ENCODE peak calls at places on chromosomes 12 and 14, in seven cellular contexts. V is endothelial cell, F is body of pancreas, R is AG09319, Y is fibroblast of the aortic adventitia, S is fibroblast of lung, D is omental fat pad. H is an unnamed sample.

GRCh38 chr12:128976120-128976519 is 122.8 kb downstream of the GLT1D1 start:
- DNase-seq in D (no peak), Y (no peak), S (no peak), F (peak), V (no peak), R (no peak), H (no peak)

GRCh38 chr12:18576104-18576622 is 161.6 kb downstream of the PLCZ1 start:
- DNase-seq in R (no peak), D (no peak), F (no peak), V (no peak), S (peak), Y (peak), H (no peak)

GRCh38 chr14:73741876-73742519 is 27.8 kb upstream of the PNMA1 start:
- DNase-seq in D (no peak), R (no peak), F (no peak), S (no peak), Y (no peak), V (no peak), H (no peak)

GRCh38 chr14:98931911-98932310 is 340.1 kb downstream of the BCL11B start:
- DNase-seq in R (no peak), D (no peak), Y (no peak), F (no peak), V (no peak), S (no peak), H (no peak)

GRCh38 chr14:23113346-23114119 is 5.5 kb downstream of the CEBPE start:
- DNase-seq in R (no peak), V (no peak), F (no peak), D (no peak), S (peak), Y (peak), H (no peak)

GRCh38 chr14:76307786-76308780 is 67.9 kb upstream of the ESRRB start:
- DNase-seq in V (no peak), S (no peak), R (no peak), F (no peak), Y (no peak), D (no peak), H (no peak)

GRCh38 chr14:36580856-36581831 is 1.3 kb downstream of the NKX2-8 start:
- DNase-seq in V (peak), S (peak), F (no peak), Y (peak), D (no peak), R (no peak), H (peak)

GRCh38 chr12:143964-144649 is 69.8 kb downstream of the SLC6A12 start:
- DNase-seq in D (no peak), Y (no peak), V (no peak), F (no peak), R (no peak), S (no peak), H (peak)

DNA sequence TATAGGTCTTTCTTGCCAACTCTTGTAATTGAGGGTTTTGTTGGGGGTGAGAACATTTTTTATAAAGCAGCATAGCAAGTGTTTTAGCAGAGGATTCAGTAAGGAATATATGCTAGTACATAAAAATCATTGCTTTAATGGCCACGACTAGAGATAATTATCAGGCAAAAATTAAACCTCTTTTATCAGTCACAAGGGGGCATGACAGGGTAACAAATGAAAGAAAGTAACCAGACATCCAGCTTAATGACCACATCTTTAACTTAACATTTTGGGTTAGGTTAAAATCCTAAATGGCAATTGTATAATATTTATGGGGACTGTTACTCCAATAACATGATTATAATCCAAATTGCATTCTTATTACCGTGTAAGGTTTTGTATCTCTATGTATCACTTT is 119.6 kb downstream of the LRRIQ1 start:
- DNase-seq in F (no peak), Y (peak), V (no peak), S (peak), D (no peak), R (no peak), H (peak)
- TF ChIP-seq CTCF in F (no peak), Y (peak), V (peak), S (no peak), D (no peak), R (peak), H (peak)

GRCh38 chr12:32312049-32312670 is 87.2 kb upstream of the FGD4 start:
- DNase-seq in R (peak), S (peak), D (no peak), V (peak), Y (peak), F (no peak), H (peak)
- TF ChIP-seq CTCF in R (peak), S (peak), D (peak), V (peak), Y (peak), F (peak), H (peak)

GRCh38 chr12:62800707-62801400 is 134.1 kb downstream of the PPM1H start:
- DNase-seq in S (peak), F (no peak), D (no peak), R (no peak), Y (no peak), V (no peak), H (no peak)

GRCh38 chr12:62802321-62802720 is 132.6 kb downstream of the PPM1H start:
- DNase-seq in V (no peak), D (no peak), R (no peak), Y (no peak), S (no peak), F (no peak), H (no peak)

GRCh38 chr12:62803756-62804155 is 131.2 kb downstream of the PPM1H start:
- DNase-seq in V (no peak), Y (no peak), R (no peak), F (no peak), D (no peak), S (no peak), H (no peak)

GRCh38 chr12:62801796-62802195 is 133.2 kb downstream of the PPM1H start:
- DNase-seq in F (no peak), S (no peak), R (no peak), V (no peak), D (no peak), Y (no peak), H (no peak)

DNA sequence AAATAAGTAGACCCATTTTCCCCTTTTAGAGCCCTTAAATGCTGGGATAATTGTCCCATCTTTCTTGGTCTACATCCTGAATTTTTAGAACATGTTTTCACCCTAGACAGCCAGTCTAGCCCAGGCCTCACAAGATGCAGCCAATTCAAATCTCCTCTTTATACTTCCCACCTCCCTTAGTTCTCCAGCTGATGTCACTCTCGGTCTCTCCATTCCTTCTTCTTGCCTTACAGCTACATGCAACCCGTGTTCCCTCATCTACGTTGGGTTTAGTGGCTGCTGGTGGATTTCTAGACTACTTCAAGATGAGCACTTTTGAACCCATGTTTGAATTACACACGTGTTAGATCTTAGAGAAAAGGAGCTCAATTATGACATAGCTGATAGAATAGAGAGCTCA is 132.0 kb downstream of the PPM1H start:
- DNase-seq in F (no peak), D (no peak), S (peak), V (no peak), Y (peak), R (no peak), H (no peak)
- TF ChIP-seq CTCF in F (no peak), D (no peak), S (no peak), V (no peak), Y (peak), R (peak), H (no peak)

GRCh38 chr14:103695331-103696026 is 19.8 kb downstream of the XRCC3 start:
- DNase-seq in F (no peak), D (no peak), S (no peak), R (no peak), Y (no peak), V (no peak), H (no peak)

GRCh38 chr14:103696027-103696402 is 19.2 kb downstream of the XRCC3 start:
- DNase-seq in V (no peak), D (no peak), F (no peak), R (no peak), Y (no peak), S (no peak), H (no peak)

GRCh38 chr14:103697196-103697595 is 18.1 kb downstream of the XRCC3 start:
- DNase-seq in D (no peak), S (no peak), F (no peak), Y (no peak), V (no peak), R (no peak), H (no peak)

GRCh38 chr14:103697601-103698379 is 17.5 kb downstream of the XRCC3 start:
- DNase-seq in R (no peak), V (no peak), Y (no peak), F (no peak), S (no peak), D (no peak), H (no peak)

DNA sequence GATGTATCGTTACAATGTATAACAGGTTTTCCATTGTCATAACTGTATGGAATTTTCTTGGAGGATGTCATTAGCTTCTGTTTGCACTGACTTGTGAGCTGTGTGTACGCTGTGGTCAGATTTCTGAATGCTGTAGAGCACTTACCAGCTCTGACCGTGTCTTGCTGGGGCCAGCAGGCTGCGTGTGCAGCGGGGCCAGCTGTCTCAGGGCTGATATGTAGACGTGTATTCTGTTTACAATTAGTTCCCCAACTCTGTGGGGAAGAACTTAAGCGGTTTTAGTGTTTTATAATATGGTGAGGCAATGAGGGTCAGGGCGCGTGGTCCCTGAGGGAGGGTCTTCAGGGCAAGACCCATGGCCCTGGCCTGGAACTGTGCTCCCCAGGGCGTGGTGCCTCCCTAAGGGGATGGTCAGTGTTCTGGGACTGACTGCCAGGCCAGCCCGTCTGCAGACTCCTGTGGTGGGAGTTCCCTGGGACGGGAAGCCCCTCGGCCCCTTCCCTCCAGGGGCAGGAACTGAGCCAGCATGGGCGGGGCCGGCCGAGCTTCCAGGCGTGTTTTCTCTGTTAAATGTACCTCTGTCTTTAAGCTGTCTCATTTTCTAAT is 18.7 kb downstream of the XRCC3 start:
- DNase-seq in V (no peak), R (peak), Y (peak), D (no peak), F (no peak), S (peak), H (no peak)
- TF ChIP-seq CTCF in V (no peak), R (no peak), Y (no peak), D (no peak), F (no peak), S (no peak), H (no peak)

GRCh38 chr12:19992311-19992710 is 376.0 kb upstream of the PDE3A start:
- DNase-seq in S (no peak), D (no peak), V (no peak), Y (no peak), R (no peak), F (no peak), H (no peak)
- TF ChIP-seq CTCF in S (no peak), D (no peak), V (no peak), Y (no peak), R (no peak), F (no peak), H (no peak)

GRCh38 chr14:60183724-60184596 is 18.8 kb upstream of the DHRS7 start:
- DNase-seq in F (no peak), D (no peak), R (peak), V (no peak), Y (peak), S (peak), H (peak)

GRCh38 chr14:60189923-60190840 is 25.0 kb upstream of the DHRS7 start:
- DNase-seq in S (peak), F (no peak), Y (peak), D (no peak), R (no peak), V (no peak), H (no peak)

GRCh38 chr14:60184597-60185555 is 19.7 kb upstream of the DHRS7 start:
- DNase-seq in V (no peak), D (no peak), Y (no peak), R (no peak), F (no peak), S (peak), H (no peak)

GRCh38 chr14:60188696-60189095 is 23.5 kb upstream of the DHRS7 start:
- DNase-seq in F (no peak), V (no peak), Y (no peak), R (no peak), S (no peak), D (no peak), H (no peak)

DNA sequence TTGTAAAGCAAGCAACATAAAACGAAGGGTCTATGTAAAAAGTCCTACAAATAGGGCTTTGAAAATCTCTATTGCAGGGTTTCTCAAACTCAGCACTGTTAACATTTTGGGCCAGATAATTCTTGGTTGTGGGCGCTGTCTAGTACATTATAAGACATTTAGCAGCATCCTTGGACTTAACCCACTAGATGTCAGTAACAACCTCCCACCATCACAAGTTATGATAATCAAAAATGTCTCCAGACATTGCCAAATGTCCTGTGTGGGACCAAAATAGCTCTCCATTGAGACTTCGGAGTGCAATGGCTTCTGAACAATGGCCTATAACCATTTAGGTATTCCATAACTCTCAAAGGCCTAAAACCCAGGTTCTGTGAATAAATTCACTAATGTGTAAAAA is 22.9 kb upstream of the DHRS7 start:
- DNase-seq in F (no peak), S (peak), D (no peak), R (no peak), Y (peak), V (no peak), H (no peak)
- TF ChIP-seq CTCF in F (no peak), S (no peak), D (no peak), R (no peak), Y (peak), V (no peak), H (no peak)

DNA sequence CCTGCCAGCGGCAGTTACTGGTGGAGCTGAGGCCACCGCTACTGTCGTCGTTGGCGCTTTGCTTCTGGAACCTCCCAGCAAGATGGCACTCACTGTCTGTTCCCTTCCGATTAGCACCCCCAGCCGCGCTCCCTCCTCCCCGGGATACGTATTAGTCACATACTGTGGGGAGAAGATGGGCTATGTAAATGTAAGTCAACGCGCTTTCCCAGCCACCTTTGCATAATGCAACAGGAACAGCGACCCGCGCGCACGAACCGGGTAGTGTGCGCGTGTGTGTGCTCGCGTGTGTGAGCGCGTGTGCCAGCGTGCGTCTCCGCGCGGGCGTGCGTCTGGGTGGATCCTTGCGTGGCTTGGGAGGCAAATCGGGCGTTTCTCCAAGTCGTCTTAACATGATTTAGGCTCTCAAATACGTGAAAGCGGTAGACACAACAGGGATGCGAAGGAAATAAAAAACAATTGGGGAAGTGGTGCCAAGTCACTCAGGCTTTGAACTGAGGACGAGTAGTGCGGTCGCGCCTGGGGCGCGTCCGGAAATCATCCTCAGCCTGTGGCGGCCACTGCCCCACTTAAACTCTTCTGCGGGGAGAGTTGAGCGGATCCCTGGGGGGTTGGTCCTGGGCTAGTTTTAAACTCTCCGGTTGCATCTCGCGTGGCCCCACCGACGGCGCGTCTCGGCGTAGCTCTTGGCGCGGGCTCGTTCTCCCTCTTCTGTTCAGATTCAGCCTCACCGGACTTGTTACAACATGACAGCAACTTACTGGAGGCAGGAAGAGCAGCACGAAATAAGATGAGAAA is 1.8 kb downstream of the FLRT2 start:
- DNase-seq in D (no peak), F (peak), Y (peak), S (peak), R (peak), V (peak), H (no peak)
- TF ChIP-seq CTCF in D (no peak), F (no peak), Y (peak), S (peak), R (peak), V (peak), H (no peak)

GRCh38 chr12:53268009-53268636 is at the start of gene ESPL1:
- DNase-seq in F (peak), R (no peak), Y (peak), V (peak), S (peak), D (peak), H (peak)
- TF ChIP-seq CTCF in F (no peak), R (peak), Y (peak), V (no peak), S (peak), D (no peak), H (no peak)

DNA sequence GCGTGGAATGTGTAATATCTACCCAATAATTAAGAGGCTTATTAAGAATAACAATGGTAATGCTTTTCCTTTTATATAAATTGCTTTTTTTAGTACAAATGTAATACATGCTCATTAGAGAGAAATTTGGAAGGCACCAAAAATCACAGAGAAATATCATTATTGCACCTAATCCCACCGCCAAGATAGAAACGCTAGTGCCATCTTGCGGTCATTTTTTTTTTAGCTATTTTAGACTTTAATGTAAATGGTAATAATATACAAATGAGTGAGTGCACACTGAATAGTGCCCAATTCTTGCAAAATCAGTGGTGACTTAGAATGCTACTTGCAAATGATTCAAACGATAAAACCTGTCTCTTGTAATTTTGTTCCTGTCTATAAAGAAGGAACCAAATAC is 576.8 kb upstream of the TMEM132C start:
- DNase-seq in S (no peak), V (no peak), D (no peak), F (no peak), Y (peak), R (no peak), H (no peak)
- TF ChIP-seq CTCF in S (peak), V (no peak), D (no peak), F (no peak), Y (no peak), R (peak), H (no peak)

H was measured in Calu3.